ENCODE peak calls at places on chromosomes 4 and X, in nine cellular contexts. B is activated naive CD4-positive, alpha-beta T cell treated with Interleukin-2 at 50 U/mL for 16 hours; U is NCI-H146; I is activated CD4-positive, alpha-beta T cell treated with anti-CD3 and anti-CD28 coated beads, Interleukin-2, amount 10 ng/mL, durations not matched to agents 7 days and 5 days; N is NB4; A is fibroblast of mammary gland; S is effector CD8-positive, alpha-beta T cell; M is pons; K is astrocyte. W is an unnamed sample.

GRCh38 chr4:149830823-149831222 is 15.2 kb upstream of the IQCM start:
- DNase-seq in B (no peak), U (no peak), I (no peak), N (no peak), A (peak), S (no peak), M (no peak), K (peak), W (no peak)

GRCh38 chr4:80875642-80876041 is 154.9 kb upstream of the BMP3 start:
- DNase-seq in B (no peak), U (no peak), I (no peak), N (no peak), A (no peak), S (no peak), M (no peak), K (no peak), W (no peak)

GRCh38 chr4:148441986-148442829 is at the start of gene NR3C2:
- DNase-seq in B (peak), U (peak), I (peak), N (peak), A (peak), S (peak), M (peak), K (peak), W (peak)

GRCh38 chrX:48905090-48905790 is 6.2 kb downstream of the SLC35A2 start:
- DNase-seq in B (no peak), U (no peak), I (no peak), N (no peak), A (no peak), S (no peak), M (no peak), K (no peak), W (no peak)

GRCh38 chr4:73676136-73676535 is 55.9 kb upstream of the RASSF6 start:
- DNase-seq in B (no peak), U (peak), I (no peak), N (no peak), A (no peak), S (no peak), M (no peak), K (no peak), W (no peak)

GRCh38 chrX:104316739-104317138 is 62.0 kb upstream of the ESX1 start:
- DNase-seq in B (no peak), U (no peak), I (no peak), N (no peak), A (no peak), S (no peak), M (no peak), K (no peak), W (no peak)

GRCh38 chr4:102344520-102344954 is 745 bp downstream of the SLC39A8 start:
- DNase-seq in B (peak), U (peak), I (peak), N (peak), A (peak), S (peak), M (peak), K (peak), W (no peak)

GRCh38 chr4:137203601-137204000 is 328.7 kb downstream of the PCDH18 start:
- DNase-seq in B (no peak), U (no peak), I (no peak), N (no peak), A (peak), S (no peak), M (no peak), K (peak), W (no peak)

GRCh38 chr4:174156239-174156826 is 127.1 kb downstream of the FBXO8 start:
- DNase-seq in B (no peak), U (peak), I (no peak), N (peak), A (peak), S (no peak), M (peak), K (peak), W (no peak)

GRCh38 chr4:113682730-113683129 is 78.8 kb downstream of the CAMK2D start:
- DNase-seq in B (no peak), U (no peak), I (no peak), N (no peak), A (peak), S (no peak), M (no peak), K (peak), W (no peak)

GRCh38 chr4:99868126-99868596 is 26.1 kb downstream of the LAMTOR3 start:
- DNase-seq in B (no peak), U (no peak), I (no peak), N (no peak), A (peak), S (no peak), M (no peak), K (peak), W (no peak)

W was measured in gastrocnemius medialis.